ENCODE peak calls at places on chromosome 13, in eight cellular contexts. F, G, L, I, J, H, K and B are unnamed samples. For H3K4me1, the result is how much of the 10 kb centered on the place peaks cover.

GRCh38 chr13:112732679-112733078 is 42.8 kb downstream of the ATP11A start:
- DNase-seq in K (no peak), I (no peak), H (no peak), G (no peak), J (no peak), L (no peak), F (no peak), B (no peak)

GRCh38 chr13:101977475-101977874 is 424.4 kb downstream of the FGF14 start:
- DNase-seq in K (no peak), F (no peak), L (no peak), H (no peak), J (no peak), G (no peak), I (peak), B (no peak)

GRCh38 chr13:37442996-37443395 is 155.6 kb downstream of the POSTN start:
- DNase-seq in I (no peak), G (no peak), H (no peak), L (no peak), J (no peak), K (no peak), F (no peak), B (no peak)

GRCh38 chr13:99383511-99383921 is 76.3 kb upstream of the GPR183 start:
- DNase-seq in F (no peak), J (no peak), K (no peak), L (no peak), G (no peak), H (no peak), I (no peak), B (no peak)

GRCh38 chr13:79361299-79361698 is 44.8 kb downstream of the RBM26 start:
- DNase-seq in L (no peak), J (no peak), H (no peak), I (no peak), G (no peak), F (no peak), K (no peak), B (no peak)

GRCh38 chr13:26328326-26328725 is 74.4 kb downstream of the CDK8 start:
- DNase-seq in J (no peak), H (no peak), F (no peak), I (no peak), K (no peak), G (no peak), L (no peak), B (no peak)

GRCh38 chr13:88592105-88592504 is 920.9 kb downstream of the SLITRK5 start:
- DNase-seq in J (no peak), F (no peak), G (no peak), I (no peak), K (no peak), L (no peak), H (no peak), B (no peak)

GRCh38 chr13:48318714-48319457 is 15.3 kb downstream of the RB1 start:
- DNase-seq in J (no peak), F (no peak), L (no peak), G (no peak), K (no peak), H (no peak), I (no peak), B (no peak)

GRCh38 chr13:111448504-111448903 is 128.1 kb downstream of the TEX29 start:
- DNase-seq in H (no peak), G (no peak), I (no peak), K (no peak), F (no peak), J (no peak), L (no peak), B (no peak)

GRCh38 chr13:72911988-72912387 is 130.1 kb downstream of the PIBF1 start:
- DNase-seq in L (no peak), F (no peak), J (no peak), I (no peak), H (no peak), K (no peak), G (no peak), B (no peak)

GRCh38 chr13:23321534-23322241 is 111.8 kb downstream of the SACS start:
- DNase-seq in I (no peak), H (no peak), J (peak), F (peak), G (peak), L (peak), K (peak), B (no peak)

GRCh38 chr13:37701306-37701705 is 102.7 kb upstream of the POSTN start:
- DNase-seq in K (no peak), L (no peak), H (no peak), I (no peak), J (no peak), G (no peak), F (no peak), B (no peak)

GRCh38 chr13:66886248-66886647 is 343.9 kb downstream of the PCDH9 start:
- DNase-seq in H (no peak), G (no peak), K (no peak), I (no peak), L (no peak), F (no peak), J (no peak), B (peak)

GRCh38 chr13:66888698-66889097 is 341.4 kb downstream of the PCDH9 start:
- DNase-seq in I (no peak), J (no peak), H (no peak), L (no peak), K (no peak), G (no peak), F (no peak), B (no peak)

DNA sequence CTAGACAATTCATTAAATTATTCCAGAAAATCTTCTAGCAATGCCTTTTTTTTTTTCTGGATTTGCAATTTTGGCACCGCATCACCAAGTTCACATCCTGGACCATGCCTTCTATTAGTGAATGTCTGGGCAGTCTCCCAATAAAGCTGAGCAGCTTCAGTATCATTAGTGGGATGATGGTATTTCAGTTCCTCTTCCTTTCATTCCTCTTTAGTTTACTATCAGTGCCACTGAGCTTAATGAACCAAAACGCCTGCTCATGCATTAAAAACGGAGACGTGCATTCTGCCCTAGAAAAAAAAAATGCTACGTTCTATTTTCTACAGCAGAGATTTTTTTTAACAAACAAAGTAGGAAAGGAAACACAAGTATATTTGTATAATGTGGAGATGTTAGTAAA is 343.0 kb downstream of the PCDH9 start:
- DNase-seq in H (no peak), J (peak), L (no peak), F (no peak), G (no peak), I (peak), K (no peak), B (no peak)
- TF ChIP-seq REST in H (no peak), J (no peak), L (no peak), F (no peak), G (no peak), I (no peak), K (no peak), B (no peak)

GRCh38 chr13:46627462-46627861 is 74.5 kb downstream of the LRCH1 start:
- DNase-seq in J (no peak), K (no peak), F (no peak), G (no peak), I (no peak), L (no peak), H (no peak), B (no peak)
- H3K4me1 ChIP-seq in J (under half), K (under half), F (under half), G (under half), I (under half), L (under half), H (under half), B (half or more)

DNA sequence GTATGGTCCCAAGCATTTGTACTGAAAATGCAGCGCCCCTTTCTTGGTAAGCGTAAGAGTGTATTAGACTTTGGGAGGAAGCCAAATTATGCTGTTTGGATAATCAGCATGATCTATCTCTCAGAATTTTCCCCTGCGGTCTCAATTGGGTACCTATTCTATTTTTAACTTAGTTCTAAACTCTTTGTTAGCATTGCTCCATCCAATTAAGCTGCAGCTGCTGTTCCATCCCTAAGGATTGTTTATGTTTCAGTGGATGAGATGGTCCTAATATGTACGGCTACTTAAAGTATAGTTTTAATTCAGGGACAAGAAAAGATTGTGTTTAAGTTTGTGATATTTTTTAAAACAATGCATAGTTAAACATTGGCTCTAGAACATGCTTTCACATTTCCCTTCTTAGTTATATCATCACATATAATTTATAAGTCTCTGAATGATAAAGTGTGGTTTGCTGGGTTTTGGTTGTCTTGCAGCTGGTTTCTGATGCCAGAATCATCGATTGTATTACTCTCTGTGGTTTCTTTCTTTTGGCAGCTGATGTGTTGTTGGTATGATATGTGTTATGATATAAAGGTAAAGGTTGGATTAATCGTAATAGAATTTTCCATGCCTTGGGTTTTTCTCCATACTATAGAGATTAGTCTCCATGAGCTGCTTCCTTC is 15.1 kb downstream of the POLR1D start:
- DNase-seq in L (no peak), J (no peak), H (no peak), F (no peak), I (no peak), G (no peak), K (no peak), B (no peak)
- TF ChIP-seq REST in L (no peak), J (no peak), H (no peak), F (no peak), I (no peak), G (no peak), K (no peak), B (no peak)

GRCh38 chr13:73956101-73956500 is 178.1 kb downstream of the KLF12 start:
- DNase-seq in G (no peak), K (no peak), F (no peak), H (no peak), I (no peak), J (no peak), L (no peak), B (no peak)

GRCh38 chr13:73958657-73959397 is 175.4 kb downstream of the KLF12 start:
- DNase-seq in L (peak), F (no peak), I (no peak), K (no peak), G (no peak), J (no peak), H (no peak), B (no peak)

GRCh38 chr13:73960474-73960873 is 173.7 kb downstream of the KLF12 start:
- DNase-seq in J (no peak), K (no peak), F (no peak), I (no peak), G (no peak), L (no peak), H (no peak), B (no peak)

GRCh38 chr13:73956795-73957408 is 177.3 kb downstream of the KLF12 start:
- DNase-seq in I (no peak), L (no peak), F (no peak), J (no peak), G (no peak), K (no peak), H (no peak), B (no peak)

DNA sequence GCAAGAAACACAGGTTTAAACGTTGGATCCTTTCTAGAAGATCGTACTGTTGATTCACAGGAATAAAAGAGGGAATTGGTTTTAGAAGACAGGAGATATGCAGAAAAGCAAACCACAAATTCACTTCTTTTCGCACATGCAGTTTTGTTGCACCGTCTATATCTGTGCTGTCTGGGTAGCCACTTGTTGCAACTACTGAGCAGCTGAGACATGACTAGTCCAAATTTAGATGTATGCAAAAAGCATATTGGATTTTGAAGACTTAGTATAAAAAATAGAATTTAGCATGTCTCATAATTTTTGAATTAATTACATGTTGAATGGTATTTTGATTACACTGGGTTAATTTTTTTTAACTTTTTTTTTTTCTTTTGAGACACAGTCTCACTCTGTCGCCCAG is 176.3 kb downstream of the KLF12 start:
- DNase-seq in I (no peak), F (no peak), L (no peak), G (no peak), J (no peak), H (no peak), K (no peak), B (no peak)
- H3K4me1 ChIP-seq in I (under half), F (under half), L (under half), G (under half), J (under half), H (under half), K (under half), B (under half)

DNA sequence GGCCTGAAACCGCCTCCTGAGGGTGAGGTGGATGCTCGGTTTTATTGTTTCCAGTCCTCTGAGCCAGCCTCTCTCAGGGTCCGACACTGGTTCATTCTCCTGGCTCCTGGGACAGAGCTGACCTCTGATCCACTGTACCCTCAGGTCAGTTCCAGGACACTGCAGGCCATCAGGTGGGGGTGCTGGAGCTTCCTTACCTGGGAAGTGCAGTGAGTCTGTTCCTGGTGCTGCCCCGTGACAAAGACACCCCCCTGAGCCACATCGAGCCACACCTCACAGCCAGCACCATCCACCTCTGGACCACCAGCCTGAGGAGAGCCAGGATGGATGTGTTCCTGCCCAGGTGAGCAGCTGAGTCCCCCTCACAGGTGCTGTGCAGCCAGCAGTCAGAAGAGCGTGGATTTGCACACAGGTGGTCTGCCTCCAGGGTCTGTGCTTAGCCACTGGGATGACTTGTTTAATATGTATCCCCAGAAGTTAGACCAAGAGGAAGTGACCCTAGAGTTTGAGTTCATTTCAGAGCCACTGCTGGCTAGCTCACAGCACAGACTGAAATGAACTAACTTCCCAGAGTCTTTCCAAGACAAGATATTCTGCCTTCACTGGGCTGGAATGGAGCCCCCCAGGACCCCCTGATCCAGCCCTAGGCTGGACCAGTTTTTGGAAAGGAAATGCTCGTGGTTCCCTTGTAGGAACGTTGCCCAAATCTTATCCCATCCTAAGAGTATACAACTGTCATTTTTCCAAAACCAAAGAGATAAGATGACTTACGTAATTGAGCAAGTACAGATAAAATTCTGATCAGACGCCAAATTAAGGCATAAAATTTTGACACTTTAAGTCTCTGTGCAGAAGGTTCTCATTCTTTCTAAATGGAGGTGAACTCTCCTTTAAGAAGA is 8.8 kb downstream of the SERPINE3 start:
- DNase-seq in F (no peak), I (no peak), H (no peak), G (no peak), K (no peak), L (no peak), J (no peak), B (no peak)
- TF ChIP-seq REST in F (no peak), I (no peak), H (no peak), G (no peak), K (no peak), L (no peak), J (no peak), B (no peak)

GRCh38 chr13:41462427-41462826 is 5.1 kb downstream of the RGCC start:
- DNase-seq in L (no peak), F (no peak), I (no peak), J (no peak), K (no peak), G (no peak), H (no peak), B (no peak)
- H3K4me1 ChIP-seq in L (under half), F (under half), I (under half), J (half or more), K (under half), G (under half), H (under half), B (under half)

DNA sequence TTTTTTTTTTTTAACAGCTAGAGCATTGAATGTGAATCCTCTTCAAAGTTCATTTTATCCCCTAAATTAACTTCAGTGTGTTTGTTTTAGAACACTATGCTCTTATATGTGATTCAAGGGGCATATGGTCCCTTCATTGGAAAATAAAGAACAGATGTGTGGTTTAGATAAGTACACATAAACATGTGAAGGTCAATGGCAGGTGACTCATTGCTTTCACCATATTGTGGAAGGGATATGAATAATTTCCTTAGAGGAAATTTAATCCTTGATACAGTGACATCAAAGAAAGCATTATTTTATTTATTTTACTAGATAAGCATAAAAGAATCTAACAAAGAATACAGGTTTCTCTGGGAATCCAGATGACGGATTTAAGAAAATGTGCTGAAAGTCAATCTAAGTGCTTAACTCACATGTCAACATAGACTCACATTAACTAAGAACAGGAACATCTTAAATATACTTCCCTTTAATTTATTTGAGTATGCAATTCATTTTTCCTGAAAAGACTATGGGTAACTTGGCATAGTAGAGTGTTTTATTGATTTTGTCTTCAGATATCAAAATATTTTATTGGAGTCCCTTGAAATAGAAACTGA is 373.4 kb downstream of the KCTD12 start:
- DNase-seq in I (peak), F (peak), H (no peak), K (no peak), J (no peak), G (no peak), L (no peak), B (no peak)
- TF ChIP-seq REST in I (no peak), F (no peak), H (no peak), K (no peak), J (no peak), G (no peak), L (no peak), B (no peak)

DNA sequence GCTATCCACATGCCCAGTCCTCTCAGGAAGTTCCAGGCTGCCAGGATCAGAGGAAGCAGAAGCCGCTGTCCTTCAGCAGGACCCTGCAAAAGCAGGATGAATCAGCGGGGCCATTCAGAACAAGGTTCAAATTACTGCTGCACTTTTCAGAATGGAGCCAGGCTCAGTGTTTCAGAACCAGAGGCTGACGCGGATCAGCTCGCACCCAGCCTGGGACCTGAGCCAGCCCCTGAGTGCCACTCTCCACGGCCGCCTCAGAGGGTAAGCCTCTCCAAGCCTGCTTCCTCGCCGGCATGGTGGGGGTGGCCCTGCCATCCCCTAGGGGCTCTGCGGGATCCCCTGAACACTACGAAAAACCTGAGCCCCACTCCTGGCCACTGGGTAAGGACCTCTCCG is 24.7 kb downstream of the RASA3 start:
- DNase-seq in F (no peak), H (no peak), J (no peak), K (no peak), L (no peak), G (no peak), I (peak), B (no peak)
- H3K4me1 ChIP-seq in F (under half), H (under half), J (under half), K (under half), L (under half), G (half or more), I (half or more), B (under half)